ENCODE peak calls at places on chromosome 14, in six cellular contexts. B, Z, J, R, C and G are unnamed samples.

GRCh38 chr14:65476942-65477318 is 64.4 kb downstream of the FUT8 start:
- DNase-seq in B (no peak), Z (no peak), J (no peak), R (no peak), C (no peak), G (no peak)

GRCh38 chr14:101233861-101234587 is 327.3 kb upstream of the DIO3 start:
- DNase-seq in B (no peak), Z (no peak), J (no peak), R (no peak), C (no peak), G (peak)

GRCh38 chr14:23076785-23077408 is 18.0 kb downstream of the ACIN1 start:
- DNase-seq in B (no peak), Z (peak), J (peak), R (peak), C (no peak), G (no peak)

GRCh38 chr14:23068792-23069412 is 11.6 kb upstream of the CDH24 start:
- DNase-seq in B (peak), Z (peak), J (peak), R (peak), C (peak), G (peak)

GRCh38 chr14:96888593-96888992 is 91.4 kb downstream of the VRK1 start:
- DNase-seq in B (no peak), Z (peak), J (no peak), R (no peak), C (no peak), G (no peak)

GRCh38 chr14:52365071-52365470 is 51.0 kb downstream of the PTGER2 start:
- DNase-seq in B (no peak), Z (no peak), J (peak), R (no peak), C (no peak), G (no peak)

GRCh38 chr14:85811340-85811739 is 281.4 kb downstream of the FLRT2 start:
- DNase-seq in B (no peak), Z (peak), J (no peak), R (no peak), C (no peak), G (no peak)

GRCh38 chr14:72476657-72477499 is 417.0 kb downstream of the DPF3 start:
- DNase-seq in B (no peak), Z (peak), J (peak), R (peak), C (no peak), G (peak)

GRCh38 chr14:69374235-69374634 is 23.9 kb downstream of the ERH start:
- DNase-seq in B (no peak), Z (no peak), J (no peak), R (no peak), C (no peak), G (no peak)

GRCh38 chr14:32492482-32492881 is 163.4 kb downstream of the AKAP6 start:
- DNase-seq in B (no peak), Z (no peak), J (no peak), R (no peak), C (no peak), G (no peak)

GRCh38 chr14:104435147-104436046 is 144.2 kb upstream of the C14orf180 start:
- DNase-seq in B (no peak), Z (no peak), J (no peak), R (no peak), C (no peak), G (peak)

GRCh38 chr14:34075095-34075744 is 124.3 kb upstream of the EGLN3 start:
- DNase-seq in B (no peak), Z (no peak), J (no peak), R (no peak), C (no peak), G (no peak)
- H3K23ac ChIP-seq in B (no peak), Z (no peak), J (no peak), R (no peak), C (no peak), G (no peak)

GRCh38 chr14:84404246-84404645 is 1125.7 kb upstream of the FLRT2 start:
- DNase-seq in B (no peak), Z (no peak), J (no peak), R (no peak), C (no peak), G (no peak)
- H3K23ac ChIP-seq in B (no peak), Z (no peak), J (no peak), R (no peak), C (no peak), G (no peak)

DNA sequence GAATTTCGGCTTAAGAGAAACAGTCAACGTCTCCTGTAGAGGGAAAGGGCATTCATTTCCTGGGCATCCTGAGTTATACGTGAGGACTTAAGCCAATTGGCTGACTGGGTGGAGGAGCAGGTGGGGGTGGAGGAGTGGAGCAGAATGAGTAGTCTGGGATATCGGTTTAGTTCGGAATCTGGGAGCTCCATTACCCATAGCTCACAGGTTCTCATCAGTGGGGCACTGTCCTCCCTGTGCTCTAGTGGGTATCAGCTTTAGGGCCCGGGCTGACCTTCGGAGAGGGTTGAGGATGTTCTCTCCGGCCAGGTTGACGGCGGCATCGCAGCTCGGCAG is 704 bp downstream of the SDR39U1 start:
- DNase-seq in B (no peak), Z (no peak), J (peak), R (no peak), C (no peak), G (no peak)
- H3K23ac ChIP-seq in B (no peak), Z (no peak), J (peak), R (no peak), C (no peak), G (no peak)

GRCh38 chr14:94514351-94514750 is 5.1 kb upstream of the SERPINA12 start:
- DNase-seq in B (no peak), Z (no peak), J (no peak), R (no peak), C (no peak), G (no peak)

GRCh38 chr14:94517248-94517640 is 8.0 kb upstream of the SERPINA12 start:
- DNase-seq in B (no peak), Z (no peak), J (no peak), R (no peak), C (peak), G (no peak)

GRCh38 chr14:94517641-94518257 is 8.5 kb upstream of the SERPINA12 start:
- DNase-seq in B (no peak), Z (peak), J (no peak), R (no peak), C (no peak), G (no peak)

GRCh38 chr14:94515856-94516255 is 6.6 kb upstream of the SERPINA12 start:
- DNase-seq in B (no peak), Z (no peak), J (no peak), R (no peak), C (no peak), G (no peak)

GRCh38 chr14:94515426-94515825 is 6.2 kb upstream of the SERPINA12 start:
- DNase-seq in B (no peak), Z (no peak), J (no peak), R (no peak), C (peak), G (no peak)
- H3K23ac ChIP-seq in B (no peak), Z (no peak), J (no peak), R (no peak), C (no peak), G (no peak)

DNA sequence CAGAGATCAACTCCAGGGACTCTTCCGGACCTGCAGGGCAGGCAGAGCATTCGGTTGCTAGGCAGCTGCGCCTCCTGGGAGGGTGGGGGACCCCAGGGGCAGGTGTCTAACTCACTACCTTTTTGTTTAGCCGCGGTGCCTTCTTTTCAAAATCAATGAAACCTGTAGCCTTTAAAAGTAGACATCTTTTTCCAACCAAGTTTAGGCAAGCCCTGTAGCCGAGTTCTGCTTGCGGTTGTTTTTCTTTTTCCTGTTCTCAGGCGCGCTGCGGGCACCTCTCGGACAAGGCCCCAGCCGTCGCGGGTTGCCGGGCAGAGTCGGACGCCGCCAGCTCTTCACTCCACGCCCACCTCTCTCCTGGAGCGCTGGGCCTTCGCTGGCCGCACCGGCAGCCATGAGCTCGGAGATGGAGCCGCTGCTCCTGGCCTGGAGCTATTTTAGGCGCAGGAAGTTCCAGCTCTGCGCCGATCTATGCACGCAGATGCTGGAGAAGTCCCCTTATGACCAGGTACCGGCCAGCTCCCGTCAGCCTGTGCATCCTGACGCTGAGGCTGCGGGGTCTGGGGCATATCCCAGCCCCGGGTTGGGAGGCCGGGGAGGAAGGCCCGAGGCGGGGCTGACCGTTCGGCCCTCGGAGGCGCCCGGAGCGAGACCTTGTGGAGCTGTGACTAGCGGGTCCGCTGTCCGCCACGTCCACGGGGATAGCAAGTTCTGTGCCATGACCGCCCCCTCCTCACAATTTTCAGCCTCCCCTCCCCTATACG is at the start of gene TTC8:
- DNase-seq in B (peak), Z (peak), J (peak), R (peak), C (peak), G (peak)
- H3K23ac ChIP-seq in B (no peak), Z (no peak), J (peak), R (no peak), C (no peak), G (no peak)

GRCh38 chr14:102249041-102249440 is 55.9 kb downstream of the MOK start:
- DNase-seq in B (no peak), Z (peak), J (peak), R (peak), C (no peak), G (no peak)
- H3K23ac ChIP-seq in B (no peak), Z (no peak), J (no peak), R (no peak), C (no peak), G (no peak)